ENCODE peak calls at places on chromosomes 4 and X, in six cellular contexts. One of them, this sample, is unnamed.

GRCh38 chr4:126395661-126396060 is 1080.9 kb downstream of the FAT4 start:
- DNase-seq in GM10248: no peak
- DNase-seq in GM13976: no peak
- DNase-seq in NB4: no peak
- DNase-seq in cardiac muscle cell: no peak
- DNase-seq in suprapubic skin: no peak
- DNase-seq in this sample: no peak

GRCh38 chrX:48999030-48999429 is 3.0 kb downstream of the GRIPAP1 start:
- DNase-seq in GM10248: no peak
- DNase-seq in GM13976: no peak
- DNase-seq in NB4: no peak
- DNase-seq in cardiac muscle cell: no peak
- DNase-seq in suprapubic skin: no peak
- DNase-seq in this sample: no peak

GRCh38 chr4:88765729-88766128 is 68.1 kb upstream of the NAP1L5 start:
- DNase-seq in GM10248: no peak
- DNase-seq in GM13976: no peak
- DNase-seq in NB4: no peak
- DNase-seq in cardiac muscle cell: peak; percentile 79
- DNase-seq in suprapubic skin: no peak
- DNase-seq in this sample: no peak

GRCh38 chr4:40980318-40980883 is 230.6 kb downstream of the NSUN7 start:
- DNase-seq in GM10248: peak; percentile 23
- DNase-seq in GM13976: no peak
- DNase-seq in NB4: peak; percentile 39
- DNase-seq in cardiac muscle cell: peak; percentile 46
- DNase-seq in suprapubic skin: no peak
- DNase-seq in this sample: peak; percentile 10

GRCh38 chrX:19789782-19790181 is 97.6 kb downstream of the SH3KBP1 start:
- DNase-seq in GM10248: no peak
- DNase-seq in GM13976: no peak
- DNase-seq in NB4: peak; percentile 61
- DNase-seq in cardiac muscle cell: no peak
- DNase-seq in suprapubic skin: no peak
- DNase-seq in this sample: no peak

GRCh38 chrX:9341305-9342201 is 123.3 kb upstream of the TBL1X start:
- DNase-seq in GM10248: peak; percentile 71
- DNase-seq in GM13976: peak; percentile 76
- DNase-seq in NB4: peak; percentile 86
- DNase-seq in cardiac muscle cell: peak; percentile 65
- DNase-seq in suprapubic skin: no peak
- DNase-seq in this sample: peak; percentile 68

GRCh38 chrX:39854772-39855747 is 242.7 kb downstream of the BCOR start:
- DNase-seq in GM10248: peak; percentile 64
- DNase-seq in GM13976: peak; percentile 62
- DNase-seq in NB4: peak; percentile 88
- DNase-seq in cardiac muscle cell: no peak
- DNase-seq in suprapubic skin: no peak
- DNase-seq in this sample: peak; percentile 58

GRCh38 chr4:123452585-123452984 is 56.0 kb downstream of the SPRY1 start:
- DNase-seq in GM10248: no peak
- DNase-seq in GM13976: no peak
- DNase-seq in NB4: peak; percentile 52
- DNase-seq in cardiac muscle cell: peak; percentile 55
- DNase-seq in suprapubic skin: no peak
- DNase-seq in this sample: no peak

GRCh38 chr4:38463268-38463958 is 200.6 kb upstream of the KLF3 start:
- DNase-seq in GM10248: no peak
- DNase-seq in GM13976: no peak
- DNase-seq in NB4: no peak
- DNase-seq in cardiac muscle cell: no peak
- DNase-seq in suprapubic skin: no peak
- DNase-seq in this sample: no peak

GRCh38 chr4:36303430-36304137 is 22.2 kb downstream of the DTHD1 start:
- DNase-seq in GM10248: no peak
- DNase-seq in GM13976: no peak
- DNase-seq in NB4: peak; percentile 74
- DNase-seq in cardiac muscle cell: no peak
- DNase-seq in suprapubic skin: no peak
- DNase-seq in this sample: no peak

GRCh38 chr4:52823478-52824092 is 38.5 kb upstream of the RASL11B start:
- DNase-seq in GM10248: no peak
- DNase-seq in GM13976: no peak
- DNase-seq in NB4: no peak
- DNase-seq in cardiac muscle cell: no peak
- DNase-seq in suprapubic skin: no peak
- DNase-seq in this sample: no peak

GRCh38 chr4:137524642-137525384 is 7.5 kb downstream of the PCDH18 start:
- DNase-seq in GM10248: no peak
- DNase-seq in GM13976: no peak
- DNase-seq in NB4: no peak
- DNase-seq in cardiac muscle cell: peak; percentile 31
- DNase-seq in suprapubic skin: no peak
- DNase-seq in this sample: no peak

GRCh38 chr4:169070895-169071218 is 60.8 kb upstream of the CBR4 start:
- DNase-seq in GM10248: no peak
- DNase-seq in GM13976: no peak
- DNase-seq in NB4: no peak
- DNase-seq in cardiac muscle cell: peak; percentile 33
- DNase-seq in suprapubic skin: no peak
- DNase-seq in this sample: no peak

GRCh38 chrX:154541896-154542722 is 4.5 kb downstream of the G6PD start:
- DNase-seq in GM10248: no peak
- DNase-seq in GM13976: no peak
- DNase-seq in NB4: peak; percentile 91
- DNase-seq in cardiac muscle cell: peak; percentile 95
- DNase-seq in suprapubic skin: no peak
- DNase-seq in this sample: no peak

GRCh38 chrX:70254063-70254400 is 6.0 kb downstream of the P2RY4 start:
- DNase-seq in GM10248: no peak
- DNase-seq in GM13976: no peak
- DNase-seq in NB4: no peak
- DNase-seq in cardiac muscle cell: no peak
- DNase-seq in suprapubic skin: no peak
- DNase-seq in this sample: no peak

GRCh38 chrX:130213376-130213775 is 41.6 kb downstream of the RAB33A start:
- DNase-seq in GM10248: no peak
- DNase-seq in GM13976: no peak
- DNase-seq in NB4: no peak
- DNase-seq in cardiac muscle cell: no peak
- DNase-seq in suprapubic skin: no peak
- DNase-seq in this sample: no peak

GRCh38 chr4:180150818-180151217 is 2092.4 kb upstream of the TENM3 start:
- DNase-seq in GM10248: no peak
- DNase-seq in GM13976: no peak
- DNase-seq in NB4: peak; percentile 23
- DNase-seq in cardiac muscle cell: no peak
- DNase-seq in suprapubic skin: no peak
- DNase-seq in this sample: no peak

GRCh38 chr4:169238445-169238844 is 32.3 kb downstream of the SH3RF1 start:
- DNase-seq in GM10248: no peak
- DNase-seq in GM13976: no peak
- DNase-seq in NB4: no peak
- DNase-seq in cardiac muscle cell: peak; percentile 52
- DNase-seq in suprapubic skin: no peak
- DNase-seq in this sample: no peak

GRCh38 chr4:153393397-153393796 is 48.9 kb downstream of the MND1 start:
- DNase-seq in GM10248: no peak
- DNase-seq in GM13976: no peak
- DNase-seq in NB4: no peak
- DNase-seq in cardiac muscle cell: peak; percentile 43
- DNase-seq in suprapubic skin: no peak
- DNase-seq in this sample: no peak

GRCh38 chr4:155676430-155676825 is 9.8 kb downstream of the GUCY1A1 start:
- DNase-seq in GM10248: no peak
- DNase-seq in GM13976: no peak
- DNase-seq in NB4: no peak
- DNase-seq in cardiac muscle cell: no peak
- DNase-seq in suprapubic skin: no peak
- DNase-seq in this sample: no peak

GRCh38 chrX:68650491-68650890 is 3.0 kb downstream of the STARD8 start:
- DNase-seq in GM10248: no peak
- DNase-seq in GM13976: no peak
- DNase-seq in NB4: no peak
- DNase-seq in cardiac muscle cell: no peak
- DNase-seq in suprapubic skin: no peak
- DNase-seq in this sample: no peak

GRCh38 chr4:48042979-48043461 is 26.4 kb downstream of the NIPAL1 start:
- DNase-seq in GM10248: no peak
- DNase-seq in GM13976: no peak
- DNase-seq in NB4: no peak
- DNase-seq in cardiac muscle cell: no peak
- DNase-seq in suprapubic skin: no peak
- DNase-seq in this sample: no peak

GRCh38 chrX:131728295-131729145 is 184.6 kb downstream of the OR13H1 start:
- DNase-seq in GM10248: no peak
- DNase-seq in GM13976: peak; percentile 28
- DNase-seq in NB4: no peak
- DNase-seq in cardiac muscle cell: no peak
- DNase-seq in suprapubic skin: no peak
- DNase-seq in this sample: no peak

GRCh38 chr4:107213410-107213809 is 177.3 kb upstream of the DKK2 start:
- DNase-seq in GM10248: no peak
- DNase-seq in GM13976: no peak
- DNase-seq in NB4: no peak
- DNase-seq in cardiac muscle cell: no peak
- DNase-seq in suprapubic skin: no peak
- DNase-seq in this sample: no peak

GRCh38 chr4:85829276-85830051 is 354.5 kb downstream of the ARHGAP24 start:
- DNase-seq in GM10248: no peak
- DNase-seq in GM13976: no peak
- DNase-seq in NB4: no peak
- DNase-seq in cardiac muscle cell: peak; percentile 22
- DNase-seq in suprapubic skin: no peak
- DNase-seq in this sample: no peak

GRCh38 chr4:101953949-101954348 is 163.4 kb downstream of the BANK1 start:
- DNase-seq in GM10248: no peak
- DNase-seq in GM13976: no peak
- DNase-seq in NB4: no peak
- DNase-seq in cardiac muscle cell: peak; percentile 63
- DNase-seq in suprapubic skin: no peak
- DNase-seq in this sample: no peak

DNA sequence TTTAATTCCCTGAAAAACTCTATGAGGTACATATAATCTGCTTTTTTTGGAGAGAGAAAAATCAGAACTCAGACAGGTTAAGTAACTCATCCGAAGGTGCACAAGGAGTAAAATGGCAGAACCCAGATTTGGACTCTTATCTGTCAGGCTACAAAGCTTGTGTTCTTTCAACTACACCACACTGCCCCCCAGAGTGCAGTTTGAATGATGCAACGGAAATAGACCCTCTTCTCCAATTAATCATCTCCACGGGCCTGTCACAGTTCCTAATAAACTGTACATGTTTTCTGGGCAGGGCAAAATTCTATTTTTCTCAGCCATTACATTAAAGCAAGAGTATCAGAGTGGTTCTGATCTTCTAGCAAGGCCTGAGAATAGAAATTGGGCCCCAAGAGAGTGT is 35.3 kb upstream of the DCX start:
- DNase-seq in GM10248: peak; percentile 6
- DNase-seq in GM13976: peak; percentile 3
- DNase-seq in NB4: peak; percentile 40
- DNase-seq in cardiac muscle cell: peak; percentile 4
- DNase-seq in suprapubic skin: no peak
- DNase-seq in this sample: peak; percentile 0
- TF ChIP-seq CTCF in GM10248: peak; percentile 13
- TF ChIP-seq CTCF in GM13976: peak; percentile 34
- TF ChIP-seq CTCF in NB4: peak; percentile 49
- TF ChIP-seq CTCF in cardiac muscle cell: peak; percentile 20
- TF ChIP-seq CTCF in suprapubic skin: no peak
- TF ChIP-seq CTCF in this sample: no peak

GRCh38 chrX:103663921-103664320 is 22.6 kb downstream of the MORF4L2 start:
- DNase-seq in GM10248: no peak
- DNase-seq in GM13976: no peak
- DNase-seq in NB4: no peak
- DNase-seq in cardiac muscle cell: no peak
- DNase-seq in suprapubic skin: no peak
- DNase-seq in this sample: no peak
- TF ChIP-seq CTCF in GM10248: no peak
- TF ChIP-seq CTCF in GM13976: no peak
- TF ChIP-seq CTCF in NB4: no peak
- TF ChIP-seq CTCF in cardiac muscle cell: no peak
- TF ChIP-seq CTCF in suprapubic skin: no peak
- TF ChIP-seq CTCF in this sample: no peak

DNA sequence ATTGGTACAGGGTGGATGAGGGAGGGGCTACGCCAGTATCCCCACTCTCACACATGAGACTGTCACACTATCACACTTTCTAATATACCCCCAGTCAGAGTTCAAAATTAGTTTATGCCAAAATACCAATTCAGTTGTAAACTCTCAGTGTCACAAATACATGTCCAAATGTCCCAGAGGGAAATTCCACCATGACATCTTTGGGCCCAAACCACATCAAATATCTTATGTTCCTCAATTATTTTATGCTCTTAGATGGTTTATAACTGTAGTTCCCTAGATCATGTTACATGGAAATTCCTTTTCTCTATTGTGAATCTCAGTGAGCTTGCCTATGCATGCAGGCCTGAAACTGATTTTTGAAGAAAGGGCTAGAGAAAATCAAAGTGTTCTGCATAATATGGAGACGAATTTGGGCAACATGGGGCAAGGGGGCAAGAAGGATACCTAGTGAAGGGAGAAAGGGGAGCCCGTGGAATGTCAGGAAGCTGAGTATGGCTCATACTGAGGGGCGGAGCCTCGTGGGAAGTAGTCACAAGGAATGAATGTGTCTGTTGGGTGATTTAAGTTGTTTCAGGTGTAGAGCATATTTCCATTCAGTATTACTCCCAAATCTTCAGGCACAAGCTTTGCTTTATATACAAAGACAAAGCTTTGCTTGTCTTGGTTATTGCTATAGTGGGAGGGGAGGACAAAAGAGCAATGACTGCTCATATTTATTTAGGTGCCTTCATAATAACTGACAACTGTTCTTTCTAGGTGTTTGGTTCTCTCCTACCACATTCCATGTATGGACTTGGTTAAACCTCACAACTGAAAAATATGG is 40.8 kb downstream of the CLNK start:
- DNase-seq in GM10248: no peak
- DNase-seq in GM13976: no peak
- DNase-seq in NB4: no peak
- DNase-seq in cardiac muscle cell: no peak
- DNase-seq in suprapubic skin: no peak
- DNase-seq in this sample: no peak
- TF ChIP-seq CTCF in GM10248: no peak
- TF ChIP-seq CTCF in GM13976: no peak
- TF ChIP-seq CTCF in NB4: no peak
- TF ChIP-seq CTCF in cardiac muscle cell: no peak
- TF ChIP-seq CTCF in suprapubic skin: no peak
- TF ChIP-seq CTCF in this sample: no peak

DNA sequence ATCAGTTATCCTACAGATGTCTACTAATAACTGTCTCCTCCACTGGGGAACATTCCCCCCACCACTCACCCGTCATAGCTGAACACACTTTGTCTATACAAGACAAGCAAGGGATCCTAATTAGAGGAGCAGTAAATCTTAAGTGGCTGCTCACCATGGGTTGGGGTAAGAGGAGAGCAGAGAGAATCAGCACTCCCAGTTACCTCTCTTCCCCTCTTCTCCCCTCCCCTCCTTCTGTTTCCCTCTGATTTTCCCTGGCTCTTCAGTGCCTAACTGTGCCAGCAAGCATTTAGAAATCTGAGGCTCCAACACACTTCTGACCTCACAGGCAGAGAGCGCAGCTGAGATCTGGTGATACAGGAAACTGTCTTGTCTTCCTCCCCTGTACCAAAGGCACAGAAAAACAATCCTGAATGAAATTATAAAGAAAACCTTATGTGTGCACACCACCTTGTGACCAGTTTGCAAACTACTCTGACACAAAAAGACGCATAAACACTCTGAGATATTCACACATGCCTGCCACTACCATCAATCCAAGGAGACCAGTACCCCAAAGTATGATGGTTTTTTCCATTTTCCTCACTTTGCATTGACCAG is 82.5 kb upstream of the SMIM10 start:
- DNase-seq in GM10248: no peak
- DNase-seq in GM13976: peak; percentile 33
- DNase-seq in NB4: peak; percentile 49
- DNase-seq in cardiac muscle cell: peak; percentile 69
- DNase-seq in suprapubic skin: no peak
- DNase-seq in this sample: peak; percentile 11
- TF ChIP-seq CTCF in GM10248: peak; percentile 30
- TF ChIP-seq CTCF in GM13976: no peak
- TF ChIP-seq CTCF in NB4: peak; percentile 18
- TF ChIP-seq CTCF in cardiac muscle cell: peak; percentile 28
- TF ChIP-seq CTCF in suprapubic skin: no peak
- TF ChIP-seq CTCF in this sample: no peak

This sample was measured in GM20000.